ENCODE peak calls at places on chromosomes 5 and 9, in seven cellular contexts. I is stimulated activated CD4-positive, alpha-beta T cell treated with anti-CD3 and anti-CD28 coated beads, Interleukin-4, amount 100 ng/mL, for 48 hours; T is head of caudate nucleus; Q is A172; R is LoVo; A is aorta; W is ACHN. M is an unnamed sample.

GRCh38 chr5:129245489-129245888 is 150.9 kb downstream of the ISOC1 start:
- DNase-seq in I (no peak), T (no peak), Q (no peak), R (no peak), A (no peak), W (no peak), M (no peak)

GRCh38 chr5:93909356-93909755 is 168.0 kb upstream of the POU5F2 start:
- DNase-seq in I (no peak), T (no peak), Q (no peak), R (no peak), A (no peak), W (peak; percentile 4), M (no peak)

GRCh38 chr9:17472126-17472525 is 106.7 kb upstream of the SH3GL2 start:
- DNase-seq in I (no peak), T (no peak), Q (no peak), R (no peak), A (no peak), W (no peak), M (no peak)

GRCh38 chr9:72753261-72753893 is 199.5 kb downstream of the ALDH1A1 start:
- DNase-seq in I (no peak), T (peak; percentile 14), Q (peak; percentile 14), R (no peak), A (no peak), W (peak; percentile 7), M (no peak)

GRCh38 chr5:83900307-83900706 is 179.7 kb upstream of the HAPLN1 start:
- DNase-seq in I (no peak), T (no peak), Q (no peak), R (no peak), A (no peak), W (no peak), M (no peak)

GRCh38 chr9:95089257-95089873 is 228.1 kb downstream of the FANCC start:
- DNase-seq in I (no peak), T (no peak), Q (peak; percentile 49), R (no peak), A (peak; percentile 64), W (no peak), M (no peak)

GRCh38 chr5:76691470-76692273 is 24.3 kb upstream of the F2R start:
- DNase-seq in I (no peak), T (no peak), Q (peak; percentile 63), R (no peak), A (no peak), W (no peak), M (no peak)

GRCh38 chr9:133974631-133975341 is 17.3 kb downstream of the VAV2 start:
- DNase-seq in I (no peak), T (no peak), Q (no peak), R (no peak), A (peak; percentile 51), W (no peak), M (peak; percentile 12)

GRCh38 chr5:691817-692529 is 1.2 kb downstream of the TPPP start:
- DNase-seq in I (no peak), T (no peak), Q (no peak), R (no peak), A (no peak), W (no peak), M (peak; percentile 12)

GRCh38 chr9:37412431-37413151 is 9.9 kb upstream of the GRHPR start:
- DNase-seq in I (no peak), T (no peak), Q (peak; percentile 66), R (no peak), A (no peak), W (peak; percentile 68), M (no peak)

GRCh38 chr9:137311971-137312851 is 10.1 kb upstream of the NRARP start:
- DNase-seq in I (no peak), T (no peak), Q (no peak), R (no peak), A (peak; percentile 62), W (no peak), M (no peak)

GRCh38 chr5:120447706-120448239 is 16.3 kb upstream of the PRR16 start:
- DNase-seq in I (no peak), T (no peak), Q (peak; percentile 52), R (peak; percentile 10), A (no peak), W (peak; percentile 33), M (no peak)

GRCh38 chr9:110399983-110400382 is 62.3 kb upstream of the TXNDC8 start:
- DNase-seq in I (no peak), T (no peak), Q (peak; percentile 52), R (no peak), A (no peak), W (no peak), M (no peak)

GRCh38 chr5:116532762-116533525 is 41.7 kb downstream of the SEMA6A start:
- DNase-seq in I (no peak), T (no peak), Q (no peak), R (no peak), A (no peak), W (peak; percentile 83), M (no peak)

GRCh38 chr9:99019523-99020331 is 76.0 kb downstream of the COL15A1 start:
- DNase-seq in I (no peak), T (no peak), Q (peak; percentile 97), R (no peak), A (no peak), W (no peak), M (no peak)

GRCh38 chr9:114156311-114156657 is 947 bp downstream of the COL27A1 start:
- DNase-seq in I (no peak), T (peak; percentile 29), Q (no peak), R (no peak), A (peak; percentile 76), W (peak; percentile 20), M (no peak)

GRCh38 chr5:141567513-141568117 is 51.2 kb downstream of the DIAPH1 start:
- DNase-seq in I (no peak), T (no peak), Q (no peak), R (peak; percentile 28), A (no peak), W (no peak), M (no peak)

GRCh38 chr5:1099931-1100651 is 11.8 kb downstream of the SLC12A7 start:
- DNase-seq in I (no peak), T (no peak), Q (peak; percentile 31), R (no peak), A (no peak), W (no peak), M (no peak)

GRCh38 chr5:79924936-79925893 is 65.8 kb downstream of the MTX3 start:
- DNase-seq in I (no peak), T (peak; percentile 19), Q (no peak), R (no peak), A (no peak), W (peak; percentile 11), M (no peak)

GRCh38 chr9:99621040-99621439 is 200.6 kb upstream of the NR4A3 start:
- DNase-seq in I (no peak), T (no peak), Q (no peak), R (no peak), A (no peak), W (no peak), M (no peak)

GRCh38 chr5:154288145-154288544 is 97.6 kb downstream of the GALNT10 start:
- DNase-seq in I (no peak), T (no peak), Q (no peak), R (no peak), A (no peak), W (no peak), M (peak; percentile 32)